ENCODE peak calls at places on chromosomes 5 and 9, in ten cellular contexts. R is EH; V is GM04504; W is endothelial cell; F is fibroblast of pulmonary artery; L is EL; E is activated CD8-positive, alpha-beta T cell treated with anti-CD3 and anti-CD28 coated beads, Interleukin-2, amount 10 ng/mL, durations not matched to agents 7 days and 5 days; O is HCT116; P is H54; Y is lower lobe of right lung. N is an unnamed sample.

GRCh38 chr9:21801683-21802417 is 586 bp upstream of the MTAP start:
- DNase-seq in R (peak; percentile 90), V (peak; percentile 72), W (peak; percentile 65), F (peak; percentile 88), L (peak; percentile 87), E (peak; percentile 33), O (peak; percentile 82), P (no peak), Y (peak; percentile 85), N (no peak)

GRCh38 chr9:100575765-100576368 is 2.0 kb upstream of the CAVIN4 start:
- DNase-seq in R (peak; percentile 88), V (peak; percentile 36), W (no peak), F (peak; percentile 50), L (peak; percentile 66), E (no peak), O (no peak), P (peak; percentile 58), Y (no peak), N (no peak)

GRCh38 chr5:57207007-57207653 is 33.3 kb downstream of the GPBP1 start:
- DNase-seq in R (no peak), V (no peak), W (no peak), F (no peak), L (no peak), E (no peak), O (no peak), P (no peak), Y (no peak), N (no peak)

GRCh38 chr9:101365181-101365580 is 19.6 kb downstream of the BAAT start:
- DNase-seq in R (peak; percentile 41), V (peak; percentile 25), W (no peak), F (peak; percentile 4), L (peak; percentile 39), E (no peak), O (no peak), P (no peak), Y (no peak), N (no peak)

GRCh38 chr5:509632-510185 is 14.5 kb downstream of the SLC9A3 start:
- DNase-seq in R (no peak), V (no peak), W (no peak), F (no peak), L (no peak), E (no peak), O (no peak), P (no peak), Y (no peak), N (no peak)

GRCh38 chr9:21001581-21001980 is 29.9 kb downstream of the HACD4 start:
- DNase-seq in R (no peak), V (no peak), W (no peak), F (no peak), L (no peak), E (no peak), O (no peak), P (no peak), Y (no peak), N (no peak)

GRCh38 chr9:136545966-136546696 is at the start of gene NOTCH1:
- DNase-seq in R (peak; percentile 96), V (peak; percentile 87), W (peak; percentile 94), F (peak; percentile 93), L (peak; percentile 94), E (peak; percentile 91), O (peak; percentile 87), P (peak; percentile 99), Y (peak; percentile 96), N (peak; percentile 61)

GRCh38 chr9:38039090-38039906 is 29.7 kb downstream of the SHB start:
- DNase-seq in R (peak; percentile 91), V (no peak), W (no peak), F (peak; percentile 68), L (peak; percentile 81), E (no peak), O (peak; percentile 42), P (no peak), Y (no peak), N (no peak)

GRCh38 chr5:106399381-106399780 is 1271.4 kb downstream of the EFNA5 start:
- DNase-seq in R (peak; percentile 53), V (no peak), W (no peak), F (peak; percentile 67), L (peak; percentile 15), E (no peak), O (no peak), P (no peak), Y (no peak), N (no peak)

GRCh38 chr5:11400312-11400711 is 503.9 kb downstream of the CTNND2 start:
- DNase-seq in R (no peak), V (no peak), W (no peak), F (no peak), L (no peak), E (no peak), O (no peak), P (no peak), Y (no peak), N (no peak)

GRCh38 chr5:66742083-66742895 is 146.1 kb downstream of the MAST4 start:
- DNase-seq in R (peak; percentile 1), V (no peak), W (no peak), F (no peak), L (peak; percentile 3), E (no peak), O (peak; percentile 21), P (no peak), Y (peak; percentile 55), N (no peak)

GRCh38 chr9:134282138-134282650 is 44.1 kb upstream of the RXRA start:
- DNase-seq in R (no peak), V (no peak), W (no peak), F (no peak), L (no peak), E (no peak), O (no peak), P (no peak), Y (no peak), N (no peak)

GRCh38 chr5:31280210-31280609 is 86.7 kb downstream of the CDH6 start:
- DNase-seq in R (no peak), V (no peak), W (no peak), F (no peak), L (no peak), E (no peak), O (no peak), P (no peak), Y (no peak), N (no peak)

GRCh38 chr5:172450453-172450852 is 3.9 kb downstream of the SH3PXD2B start:
- DNase-seq in R (no peak), V (no peak), W (no peak), F (no peak), L (no peak), E (no peak), O (no peak), P (no peak), Y (no peak), N (no peak)

GRCh38 chr9:119343161-119343720 is 26.0 kb downstream of the BRINP1 start:
- DNase-seq in R (no peak), V (no peak), W (no peak), F (no peak), L (no peak), E (no peak), O (no peak), P (no peak), Y (no peak), N (no peak)

GRCh38 chr5:171342362-171343111 is 33.5 kb downstream of the TLX3 start:
- DNase-seq in R (peak; percentile 65), V (peak; percentile 32), W (peak; percentile 58), F (peak; percentile 80), L (peak; percentile 67), E (peak; percentile 68), O (peak; percentile 64), P (peak; percentile 46), Y (no peak), N (peak; percentile 23)

GRCh38 chr9:87533291-87533690 is 35.6 kb downstream of the DAPK1 start:
- DNase-seq in R (no peak), V (no peak), W (no peak), F (no peak), L (no peak), E (no peak), O (no peak), P (no peak), Y (no peak), N (no peak)

GRCh38 chr5:150503977-150504620 is 3.8 kb upstream of the NDST1 start:
- DNase-seq in R (peak; percentile 43), V (no peak), W (no peak), F (peak; percentile 59), L (no peak), E (no peak), O (no peak), P (no peak), Y (peak; percentile 91), N (no peak)

GRCh38 chr9:91678807-91679206 is 255.2 kb upstream of the NFIL3 start:
- DNase-seq in R (no peak), V (no peak), W (no peak), F (no peak), L (no peak), E (no peak), O (no peak), P (no peak), Y (no peak), N (no peak)

GRCh38 chr5:157217289-157218024 is 36.8 kb downstream of the ITK start:
- DNase-seq in R (no peak), V (no peak), W (no peak), F (no peak), L (no peak), E (peak; percentile 72), O (no peak), P (no peak), Y (no peak), N (no peak)

GRCh38 chr9:105421864-105422263 is 26.0 kb upstream of the FSD1L start:
- DNase-seq in R (no peak), V (no peak), W (no peak), F (no peak), L (no peak), E (no peak), O (no peak), P (no peak), Y (no peak), N (no peak)

GRCh38 chr5:61331407-61332368 is at the start of gene ZSWIM6:
- DNase-seq in R (peak; percentile 99), V (peak; percentile 98), W (peak; percentile 96), F (peak; percentile 99), L (peak; percentile 99), E (peak; percentile 99), O (peak; percentile 96), P (peak; percentile 90), Y (peak; percentile 100), N (peak; percentile 88)

GRCh38 chr9:133655701-133656100 is 19.5 kb downstream of the DBH start:
- DNase-seq in R (no peak), V (no peak), W (no peak), F (no peak), L (no peak), E (no peak), O (no peak), P (no peak), Y (no peak), N (no peak)

GRCh38 chr5:133792683-133793082 is 175.7 kb downstream of the C5orf15 start:
- DNase-seq in R (no peak), V (no peak), W (no peak), F (no peak), L (no peak), E (no peak), O (no peak), P (no peak), Y (no peak), N (no peak)

GRCh38 chr5:33379757-33380156 is 61.0 kb upstream of the TARS1 start:
- DNase-seq in R (peak; percentile 51), V (no peak), W (peak; percentile 31), F (peak; percentile 70), L (peak; percentile 55), E (no peak), O (peak; percentile 23), P (peak; percentile 15), Y (no peak), N (peak; percentile 4)

GRCh38 chr9:111691686-111692329 is 30.4 kb downstream of the GNG10 start:
- DNase-seq in R (peak; percentile 54), V (peak; percentile 8), W (no peak), F (peak; percentile 68), L (peak; percentile 52), E (no peak), O (peak; percentile 24), P (no peak), Y (no peak), N (no peak)

GRCh38 chr5:178786424-178786823 is 56.0 kb upstream of the ZNF354A start:
- DNase-seq in R (no peak), V (no peak), W (no peak), F (no peak), L (no peak), E (no peak), O (no peak), P (no peak), Y (no peak), N (no peak)

GRCh38 chr5:34991486-34992238 is 56.1 kb downstream of the AGXT2 start:
- DNase-seq in R (no peak), V (no peak), W (no peak), F (peak; percentile 15), L (no peak), E (no peak), O (no peak), P (no peak), Y (no peak), N (no peak)

N was measured in keratinocyte.